ENCODE peak calls at places on chromosomes 5 and 9, in eight cellular contexts. One of them, this sample, is unnamed.

GRCh38 chr5:674630-675011 is 18.5 kb downstream of the TPPP start:
- DNase-seq in endothelial cell: no peak
- DNase-seq in glutamatergic neuron: peak
- DNase-seq in cardiac fibroblast: no peak
- DNase-seq in OCI-LY7: no peak
- DNase-seq in colonic mucosa: peak
- DNase-seq in fibroblast of the aortic adventitia: no peak
- DNase-seq in progenitor cell of endocrine pancreas: no peak
- DNase-seq in this sample: no peak

GRCh38 chr5:9545959-9546851 is at the start of gene SEMA5A:
- DNase-seq in fibroblast of the aortic adventitia: peak
- DNase-seq in OCI-LY7: no peak
- DNase-seq in progenitor cell of endocrine pancreas: peak
- DNase-seq in cardiac fibroblast: peak
- DNase-seq in glutamatergic neuron: peak
- DNase-seq in endothelial cell: peak
- DNase-seq in colonic mucosa: peak
- DNase-seq in this sample: peak

GRCh38 chr5:121189569-121190305 is 661.9 kb upstream of the FTMT start:
- DNase-seq in OCI-LY7: no peak
- DNase-seq in glutamatergic neuron: no peak
- DNase-seq in progenitor cell of endocrine pancreas: no peak
- DNase-seq in colonic mucosa: no peak
- DNase-seq in fibroblast of the aortic adventitia: peak
- DNase-seq in cardiac fibroblast: peak
- DNase-seq in endothelial cell: no peak
- DNase-seq in this sample: no peak

GRCh38 chr9:71936066-71936465 is 24.6 kb downstream of the C9orf85 start:
- DNase-seq in endothelial cell: no peak
- DNase-seq in progenitor cell of endocrine pancreas: no peak
- DNase-seq in fibroblast of the aortic adventitia: no peak
- DNase-seq in colonic mucosa: no peak
- DNase-seq in glutamatergic neuron: no peak
- DNase-seq in OCI-LY7: no peak
- DNase-seq in cardiac fibroblast: no peak
- DNase-seq in this sample: no peak

GRCh38 chr9:5801739-5802113 is 31.2 kb downstream of the ERMP1 start:
- DNase-seq in OCI-LY7: no peak
- DNase-seq in glutamatergic neuron: no peak
- DNase-seq in fibroblast of the aortic adventitia: no peak
- DNase-seq in progenitor cell of endocrine pancreas: no peak
- DNase-seq in cardiac fibroblast: no peak
- DNase-seq in colonic mucosa: no peak
- DNase-seq in endothelial cell: no peak
- DNase-seq in this sample: no peak

GRCh38 chr9:90724112-90724511 is 77.5 kb upstream of the SYK start:
- DNase-seq in glutamatergic neuron: no peak
- DNase-seq in fibroblast of the aortic adventitia: no peak
- DNase-seq in endothelial cell: no peak
- DNase-seq in cardiac fibroblast: no peak
- DNase-seq in progenitor cell of endocrine pancreas: no peak
- DNase-seq in OCI-LY7: no peak
- DNase-seq in colonic mucosa: no peak
- DNase-seq in this sample: no peak

GRCh38 chr5:163089233-163089632 is 348.2 kb upstream of the CCNG1 start:
- DNase-seq in glutamatergic neuron: no peak
- DNase-seq in colonic mucosa: no peak
- DNase-seq in progenitor cell of endocrine pancreas: no peak
- DNase-seq in OCI-LY7: no peak
- DNase-seq in fibroblast of the aortic adventitia: no peak
- DNase-seq in cardiac fibroblast: no peak
- DNase-seq in endothelial cell: no peak
- DNase-seq in this sample: no peak

GRCh38 chr5:41721521-41721920 is 148.7 kb downstream of the OXCT1 start:
- DNase-seq in glutamatergic neuron: no peak
- DNase-seq in progenitor cell of endocrine pancreas: no peak
- DNase-seq in colonic mucosa: no peak
- DNase-seq in fibroblast of the aortic adventitia: peak
- DNase-seq in OCI-LY7: no peak
- DNase-seq in endothelial cell: no peak
- DNase-seq in cardiac fibroblast: no peak
- DNase-seq in this sample: no peak

GRCh38 chr5:72392326-72392733 is 72.2 kb downstream of the PTCD2 start:
- DNase-seq in OCI-LY7: no peak
- DNase-seq in glutamatergic neuron: no peak
- DNase-seq in colonic mucosa: no peak
- DNase-seq in cardiac fibroblast: peak
- DNase-seq in fibroblast of the aortic adventitia: peak
- DNase-seq in endothelial cell: no peak
- DNase-seq in progenitor cell of endocrine pancreas: no peak
- DNase-seq in this sample: no peak

GRCh38 chr5:59264641-59265245 is 628.8 kb downstream of the PDE4D start:
- DNase-seq in fibroblast of the aortic adventitia: no peak
- DNase-seq in OCI-LY7: no peak
- DNase-seq in colonic mucosa: no peak
- DNase-seq in cardiac fibroblast: no peak
- DNase-seq in glutamatergic neuron: no peak
- DNase-seq in progenitor cell of endocrine pancreas: no peak
- DNase-seq in endothelial cell: no peak
- DNase-seq in this sample: no peak

GRCh38 chr5:54994628-54995027 is 9.2 kb upstream of the ESM1 start:
- DNase-seq in endothelial cell: no peak
- DNase-seq in OCI-LY7: no peak
- DNase-seq in cardiac fibroblast: no peak
- DNase-seq in fibroblast of the aortic adventitia: no peak
- DNase-seq in progenitor cell of endocrine pancreas: no peak
- DNase-seq in colonic mucosa: no peak
- DNase-seq in glutamatergic neuron: no peak
- DNase-seq in this sample: no peak

GRCh38 chr5:62143268-62144229 is 162.5 kb upstream of the KIF2A start:
- DNase-seq in OCI-LY7: peak
- DNase-seq in endothelial cell: no peak
- DNase-seq in colonic mucosa: no peak
- DNase-seq in glutamatergic neuron: no peak
- DNase-seq in fibroblast of the aortic adventitia: peak
- DNase-seq in progenitor cell of endocrine pancreas: no peak
- DNase-seq in cardiac fibroblast: peak
- DNase-seq in this sample: no peak

GRCh38 chr5:157947156-157947555 is 88.2 kb upstream of the CLINT1 start:
- DNase-seq in progenitor cell of endocrine pancreas: no peak
- DNase-seq in OCI-LY7: no peak
- DNase-seq in colonic mucosa: no peak
- DNase-seq in fibroblast of the aortic adventitia: no peak
- DNase-seq in endothelial cell: no peak
- DNase-seq in glutamatergic neuron: no peak
- DNase-seq in cardiac fibroblast: no peak
- DNase-seq in this sample: no peak

GRCh38 chr9:101727621-101728524 is 10.6 kb downstream of the GRIN3A start:
- DNase-seq in glutamatergic neuron: peak
- DNase-seq in cardiac fibroblast: peak
- DNase-seq in progenitor cell of endocrine pancreas: no peak
- DNase-seq in fibroblast of the aortic adventitia: peak
- DNase-seq in colonic mucosa: no peak
- DNase-seq in OCI-LY7: peak
- DNase-seq in endothelial cell: peak
- DNase-seq in this sample: peak

GRCh38 chr5:82308997-82309670 is 31.0 kb upstream of the RPS23 start:
- DNase-seq in glutamatergic neuron: no peak
- DNase-seq in colonic mucosa: no peak
- DNase-seq in cardiac fibroblast: no peak
- DNase-seq in fibroblast of the aortic adventitia: no peak
- DNase-seq in progenitor cell of endocrine pancreas: no peak
- DNase-seq in OCI-LY7: no peak
- DNase-seq in endothelial cell: no peak
- DNase-seq in this sample: no peak

GRCh38 chr5:82313016-82313415 is 34.9 kb upstream of the RPS23 start:
- DNase-seq in endothelial cell: no peak
- DNase-seq in glutamatergic neuron: no peak
- DNase-seq in cardiac fibroblast: peak
- DNase-seq in OCI-LY7: no peak
- DNase-seq in colonic mucosa: peak
- DNase-seq in progenitor cell of endocrine pancreas: no peak
- DNase-seq in fibroblast of the aortic adventitia: no peak
- DNase-seq in this sample: no peak

GRCh38 chr5:82314964-82315728 is 37.0 kb upstream of the RPS23 start:
- DNase-seq in OCI-LY7: no peak
- DNase-seq in glutamatergic neuron: no peak
- DNase-seq in colonic mucosa: no peak
- DNase-seq in endothelial cell: no peak
- DNase-seq in cardiac fibroblast: peak
- DNase-seq in progenitor cell of endocrine pancreas: no peak
- DNase-seq in fibroblast of the aortic adventitia: peak
- DNase-seq in this sample: no peak

GRCh38 chr5:82308416-82308815 is 30.3 kb upstream of the RPS23 start:
- DNase-seq in progenitor cell of endocrine pancreas: no peak
- DNase-seq in colonic mucosa: no peak
- DNase-seq in cardiac fibroblast: no peak
- DNase-seq in OCI-LY7: no peak
- DNase-seq in endothelial cell: no peak
- DNase-seq in glutamatergic neuron: no peak
- DNase-seq in fibroblast of the aortic adventitia: no peak
- DNase-seq in this sample: no peak

GRCh38 chr5:82312373-82312856 is 34.3 kb upstream of the RPS23 start:
- DNase-seq in glutamatergic neuron: peak
- DNase-seq in cardiac fibroblast: peak
- DNase-seq in colonic mucosa: peak
- DNase-seq in OCI-LY7: peak
- DNase-seq in progenitor cell of endocrine pancreas: peak
- DNase-seq in endothelial cell: peak
- DNase-seq in fibroblast of the aortic adventitia: peak
- DNase-seq in this sample: peak
- TF ChIP-seq CTCF in glutamatergic neuron: peak
- TF ChIP-seq CTCF in cardiac fibroblast: peak
- TF ChIP-seq CTCF in colonic mucosa: peak
- TF ChIP-seq CTCF in OCI-LY7: peak
- TF ChIP-seq CTCF in progenitor cell of endocrine pancreas: peak
- TF ChIP-seq CTCF in endothelial cell: peak
- TF ChIP-seq CTCF in fibroblast of the aortic adventitia: peak
- TF ChIP-seq CTCF in this sample: peak

GRCh38 chr5:100903036-100903887 is at the start of gene ST8SIA4:
- DNase-seq in cardiac fibroblast: peak
- DNase-seq in colonic mucosa: peak
- DNase-seq in glutamatergic neuron: peak
- DNase-seq in OCI-LY7: peak
- DNase-seq in fibroblast of the aortic adventitia: peak
- DNase-seq in progenitor cell of endocrine pancreas: peak
- DNase-seq in endothelial cell: peak
- DNase-seq in this sample: peak
- TF ChIP-seq CTCF in cardiac fibroblast: no peak
- TF ChIP-seq CTCF in colonic mucosa: no peak
- TF ChIP-seq CTCF in glutamatergic neuron: no peak
- TF ChIP-seq CTCF in OCI-LY7: no peak
- TF ChIP-seq CTCF in fibroblast of the aortic adventitia: no peak
- TF ChIP-seq CTCF in progenitor cell of endocrine pancreas: no peak
- TF ChIP-seq CTCF in endothelial cell: no peak
- TF ChIP-seq CTCF in this sample: no peak

DNA sequence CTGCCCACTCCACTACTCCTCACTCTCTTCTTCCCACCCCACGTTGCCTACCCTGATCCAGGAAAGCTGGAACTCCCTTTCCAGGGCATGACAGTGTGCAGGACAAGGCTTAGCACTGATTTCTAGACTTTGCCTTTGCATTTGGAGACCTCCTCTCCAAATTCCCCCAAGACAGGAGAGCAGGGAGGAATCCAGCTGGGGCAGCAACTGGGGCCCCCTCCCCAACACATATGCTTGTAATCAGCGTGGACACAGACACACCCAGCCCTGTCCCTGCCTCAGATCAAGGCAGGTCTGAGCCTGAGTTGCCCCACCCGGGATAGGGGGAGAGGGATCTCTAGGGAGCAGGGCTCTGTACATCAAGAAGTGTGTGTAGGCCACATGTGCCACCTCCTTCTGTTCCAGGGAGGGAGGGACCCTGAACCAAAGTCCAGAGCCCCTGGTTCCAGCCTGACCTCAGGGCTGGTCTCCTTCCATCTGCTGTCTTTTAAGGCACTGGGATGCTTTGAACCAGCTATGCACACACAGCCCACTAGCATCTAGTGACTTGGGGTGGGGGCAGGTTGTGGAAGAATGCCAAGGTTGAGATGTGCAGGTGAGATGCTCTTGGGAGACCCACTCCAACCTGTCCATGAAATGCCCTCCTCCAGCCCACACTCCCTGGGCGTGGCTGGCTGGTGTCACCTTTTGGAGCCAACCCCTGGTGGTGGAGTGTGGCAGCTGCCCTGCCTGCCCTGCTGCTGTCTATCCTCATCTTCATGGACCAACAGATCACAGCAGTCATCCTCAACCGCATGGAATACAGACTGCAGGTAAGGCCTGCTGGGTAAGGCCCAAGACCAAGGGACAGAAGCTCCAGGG is 7.0 kb downstream of the SLC4A9 start:
- DNase-seq in cardiac fibroblast: no peak
- DNase-seq in endothelial cell: no peak
- DNase-seq in glutamatergic neuron: no peak
- DNase-seq in colonic mucosa: no peak
- DNase-seq in OCI-LY7: no peak
- DNase-seq in fibroblast of the aortic adventitia: no peak
- DNase-seq in progenitor cell of endocrine pancreas: no peak
- DNase-seq in this sample: no peak
- TF ChIP-seq CTCF in cardiac fibroblast: no peak
- TF ChIP-seq CTCF in endothelial cell: no peak
- TF ChIP-seq CTCF in glutamatergic neuron: peak
- TF ChIP-seq CTCF in colonic mucosa: no peak
- TF ChIP-seq CTCF in OCI-LY7: no peak
- TF ChIP-seq CTCF in fibroblast of the aortic adventitia: no peak
- TF ChIP-seq CTCF in progenitor cell of endocrine pancreas: no peak
- TF ChIP-seq CTCF in this sample: no peak

DNA sequence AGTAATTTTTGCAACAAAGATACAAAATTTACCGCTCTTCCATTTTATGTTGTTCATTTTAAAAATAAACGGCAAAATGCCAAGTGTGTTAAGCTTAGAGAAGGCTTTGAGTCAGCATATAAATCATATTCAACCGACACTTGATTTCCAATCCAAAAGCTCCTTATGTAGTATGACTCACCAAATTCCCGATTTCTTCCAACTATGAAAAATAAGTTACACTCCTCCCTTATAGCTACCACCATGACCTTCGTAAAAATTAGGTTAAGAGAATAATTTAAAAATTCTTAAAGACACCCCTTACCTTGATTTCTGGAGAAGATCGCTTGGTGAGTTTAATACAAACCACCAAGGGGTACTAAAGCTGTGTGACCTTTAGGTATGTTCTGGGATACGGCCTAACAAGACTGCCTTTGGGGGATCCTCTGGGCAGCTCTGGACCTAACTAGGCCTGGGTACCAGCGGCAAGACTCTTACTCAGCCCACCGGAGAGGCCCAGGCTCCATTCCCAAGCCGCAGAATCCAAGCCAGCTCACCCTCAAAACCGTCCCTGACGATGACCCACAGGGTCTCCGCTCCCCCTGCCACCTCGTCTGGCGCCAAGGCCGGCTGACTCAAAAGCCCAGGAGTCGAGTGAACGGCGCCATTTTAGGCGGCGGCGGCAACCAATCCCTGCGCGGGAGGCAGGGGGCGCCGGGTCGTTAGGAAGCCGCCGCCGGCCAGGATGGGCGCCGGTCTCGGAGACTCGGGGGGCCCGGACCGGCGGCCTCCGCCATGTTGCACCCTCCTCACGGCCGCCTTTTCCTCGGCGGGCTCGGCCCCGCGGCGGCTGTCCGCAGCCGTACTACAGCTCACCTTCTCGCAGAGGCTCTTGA is 731 bp downstream of the PPP2CA start:
- DNase-seq in progenitor cell of endocrine pancreas: peak
- DNase-seq in endothelial cell: peak
- DNase-seq in cardiac fibroblast: peak
- DNase-seq in OCI-LY7: peak
- DNase-seq in colonic mucosa: peak
- DNase-seq in glutamatergic neuron: peak
- DNase-seq in fibroblast of the aortic adventitia: peak
- DNase-seq in this sample: peak
- TF ChIP-seq CTCF in progenitor cell of endocrine pancreas: peak
- TF ChIP-seq CTCF in endothelial cell: no peak
- TF ChIP-seq CTCF in cardiac fibroblast: no peak
- TF ChIP-seq CTCF in OCI-LY7: peak
- TF ChIP-seq CTCF in colonic mucosa: no peak
- TF ChIP-seq CTCF in glutamatergic neuron: no peak
- TF ChIP-seq CTCF in fibroblast of the aortic adventitia: no peak
- TF ChIP-seq CTCF in this sample: peak

This sample was measured in GM10248.